ENCODE peak calls at places on chromosomes 2 and 18, in ten cellular contexts. One of them, this sample, is unnamed.
A peak's percentile ranks its signal among the peaks of the same experiment; 100 is the strongest.

GRCh38 chr18:9417081-9417841 is 58.1 kb upstream of the RALBP1 start:
- DNase-seq in lower leg skin: no peak
- DNase-seq in anterior cingulate cortex: no peak
- DNase-seq in effector CD4-positive, alpha-beta T cell: no peak
- DNase-seq in AG10803: peak; percentile 86
- DNase-seq in CD8-positive, alpha-beta memory T cell: no peak
- DNase-seq in AG09319: no peak
- DNase-seq in T-helper 9 cell: no peak
- DNase-seq in activated CD4-positive, alpha-beta T cell treated with anti-CD3 and anti-CD28 coated beads, Interleukin-2, amount 10 ng/mL, durations not matched to agents 7 days and 5 days: no peak
- DNase-seq in AG04450: no peak
- DNase-seq in this sample: no peak

GRCh38 chr2:70735065-70735464 is 32.9 kb downstream of the ADD2 start:
- DNase-seq in lower leg skin: no peak
- DNase-seq in effector CD4-positive, alpha-beta T cell: no peak
- DNase-seq in AG04450: no peak
- DNase-seq in AG09319: no peak
- DNase-seq in anterior cingulate cortex: no peak
- DNase-seq in AG10803: no peak
- DNase-seq in activated CD4-positive, alpha-beta T cell treated with anti-CD3 and anti-CD28 coated beads, Interleukin-2, amount 10 ng/mL, durations not matched to agents 7 days and 5 days: no peak
- DNase-seq in T-helper 9 cell: no peak
- DNase-seq in CD8-positive, alpha-beta memory T cell: no peak
- DNase-seq in this sample: no peak

GRCh38 chr18:75167759-75168211 is 41.2 kb downstream of the PTGR3 start:
- DNase-seq in CD8-positive, alpha-beta memory T cell: no peak
- DNase-seq in lower leg skin: no peak
- DNase-seq in AG09319: no peak
- DNase-seq in T-helper 9 cell: no peak
- DNase-seq in anterior cingulate cortex: no peak
- DNase-seq in AG10803: no peak
- DNase-seq in effector CD4-positive, alpha-beta T cell: no peak
- DNase-seq in AG04450: no peak
- DNase-seq in activated CD4-positive, alpha-beta T cell treated with anti-CD3 and anti-CD28 coated beads, Interleukin-2, amount 10 ng/mL, durations not matched to agents 7 days and 5 days: no peak
- DNase-seq in this sample: no peak

GRCh38 chr2:133760366-133760765 is 192.1 kb upstream of the NCKAP5 start:
- DNase-seq in CD8-positive, alpha-beta memory T cell: no peak
- DNase-seq in AG04450: peak; percentile 93
- DNase-seq in AG09319: no peak
- DNase-seq in activated CD4-positive, alpha-beta T cell treated with anti-CD3 and anti-CD28 coated beads, Interleukin-2, amount 10 ng/mL, durations not matched to agents 7 days and 5 days: no peak
- DNase-seq in anterior cingulate cortex: no peak
- DNase-seq in T-helper 9 cell: no peak
- DNase-seq in AG10803: peak; percentile 62
- DNase-seq in effector CD4-positive, alpha-beta T cell: no peak
- DNase-seq in lower leg skin: no peak
- DNase-seq in this sample: no peak

GRCh38 chr2:233267516-233268245 is 16.2 kb downstream of the ATG16L1 start:
- DNase-seq in anterior cingulate cortex: no peak
- DNase-seq in effector CD4-positive, alpha-beta T cell: peak; percentile 77
- DNase-seq in activated CD4-positive, alpha-beta T cell treated with anti-CD3 and anti-CD28 coated beads, Interleukin-2, amount 10 ng/mL, durations not matched to agents 7 days and 5 days: peak; percentile 93
- DNase-seq in AG10803: no peak
- DNase-seq in CD8-positive, alpha-beta memory T cell: peak; percentile 80
- DNase-seq in AG04450: no peak
- DNase-seq in lower leg skin: no peak
- DNase-seq in T-helper 9 cell: peak; percentile 74
- DNase-seq in AG09319: no peak
- DNase-seq in this sample: no peak

GRCh38 chr2:224517963-224518362 is 67.2 kb downstream of the CUL3 start:
- DNase-seq in CD8-positive, alpha-beta memory T cell: no peak
- DNase-seq in AG04450: no peak
- DNase-seq in AG09319: no peak
- DNase-seq in effector CD4-positive, alpha-beta T cell: no peak
- DNase-seq in AG10803: no peak
- DNase-seq in T-helper 9 cell: no peak
- DNase-seq in activated CD4-positive, alpha-beta T cell treated with anti-CD3 and anti-CD28 coated beads, Interleukin-2, amount 10 ng/mL, durations not matched to agents 7 days and 5 days: no peak
- DNase-seq in anterior cingulate cortex: no peak
- DNase-seq in lower leg skin: no peak
- DNase-seq in this sample: no peak

GRCh38 chr2:237060518-237061312 is 25.0 kb upstream of the COPS8 start:
- DNase-seq in effector CD4-positive, alpha-beta T cell: peak; percentile 10
- DNase-seq in anterior cingulate cortex: no peak
- DNase-seq in CD8-positive, alpha-beta memory T cell: no peak
- DNase-seq in AG04450: peak; percentile 30
- DNase-seq in T-helper 9 cell: no peak
- DNase-seq in AG10803: peak; percentile 70
- DNase-seq in AG09319: peak; percentile 56
- DNase-seq in activated CD4-positive, alpha-beta T cell treated with anti-CD3 and anti-CD28 coated beads, Interleukin-2, amount 10 ng/mL, durations not matched to agents 7 days and 5 days: peak; percentile 26
- DNase-seq in lower leg skin: no peak
- DNase-seq in this sample: peak; percentile 38

GRCh38 chr2:232389327-232389726 is 10.8 kb downstream of the ALPP start:
- DNase-seq in anterior cingulate cortex: no peak
- DNase-seq in CD8-positive, alpha-beta memory T cell: no peak
- DNase-seq in effector CD4-positive, alpha-beta T cell: no peak
- DNase-seq in T-helper 9 cell: no peak
- DNase-seq in AG09319: no peak
- DNase-seq in AG04450: no peak
- DNase-seq in activated CD4-positive, alpha-beta T cell treated with anti-CD3 and anti-CD28 coated beads, Interleukin-2, amount 10 ng/mL, durations not matched to agents 7 days and 5 days: no peak
- DNase-seq in AG10803: no peak
- DNase-seq in lower leg skin: no peak
- DNase-seq in this sample: no peak

GRCh38 chr2:47404356-47404755 is 1.4 kb downstream of the MSH2 start:
- DNase-seq in AG10803: no peak
- DNase-seq in lower leg skin: peak; percentile 32
- DNase-seq in CD8-positive, alpha-beta memory T cell: no peak
- DNase-seq in effector CD4-positive, alpha-beta T cell: no peak
- DNase-seq in activated CD4-positive, alpha-beta T cell treated with anti-CD3 and anti-CD28 coated beads, Interleukin-2, amount 10 ng/mL, durations not matched to agents 7 days and 5 days: no peak
- DNase-seq in T-helper 9 cell: no peak
- DNase-seq in anterior cingulate cortex: no peak
- DNase-seq in AG09319: no peak
- DNase-seq in AG04450: no peak
- DNase-seq in this sample: no peak

GRCh38 chr2:237190958-237191692 is 105.4 kb downstream of the COPS8 start:
- DNase-seq in CD8-positive, alpha-beta memory T cell: no peak
- DNase-seq in AG10803: no peak
- DNase-seq in activated CD4-positive, alpha-beta T cell treated with anti-CD3 and anti-CD28 coated beads, Interleukin-2, amount 10 ng/mL, durations not matched to agents 7 days and 5 days: no peak
- DNase-seq in AG09319: no peak
- DNase-seq in AG04450: no peak
- DNase-seq in lower leg skin: peak; percentile 86
- DNase-seq in anterior cingulate cortex: no peak
- DNase-seq in T-helper 9 cell: no peak
- DNase-seq in effector CD4-positive, alpha-beta T cell: no peak
- DNase-seq in this sample: no peak

GRCh38 chr2:127128508-127128907 is 21.6 kb upstream of the BIN1 start:
- DNase-seq in T-helper 9 cell: no peak
- DNase-seq in AG10803: no peak
- DNase-seq in effector CD4-positive, alpha-beta T cell: no peak
- DNase-seq in CD8-positive, alpha-beta memory T cell: no peak
- DNase-seq in activated CD4-positive, alpha-beta T cell treated with anti-CD3 and anti-CD28 coated beads, Interleukin-2, amount 10 ng/mL, durations not matched to agents 7 days and 5 days: no peak
- DNase-seq in lower leg skin: no peak
- DNase-seq in AG04450: no peak
- DNase-seq in AG09319: no peak
- DNase-seq in anterior cingulate cortex: no peak
- DNase-seq in this sample: no peak

GRCh38 chr2:28628987-28629386 is 122.6 kb upstream of the PPP1CB start:
- DNase-seq in lower leg skin: no peak
- DNase-seq in AG04450: no peak
- DNase-seq in CD8-positive, alpha-beta memory T cell: no peak
- DNase-seq in anterior cingulate cortex: no peak
- DNase-seq in effector CD4-positive, alpha-beta T cell: no peak
- DNase-seq in T-helper 9 cell: no peak
- DNase-seq in activated CD4-positive, alpha-beta T cell treated with anti-CD3 and anti-CD28 coated beads, Interleukin-2, amount 10 ng/mL, durations not matched to agents 7 days and 5 days: no peak
- DNase-seq in AG09319: no peak
- DNase-seq in AG10803: no peak
- DNase-seq in this sample: no peak

GRCh38 chr18:62987859-62988258 is 272.5 kb downstream of the PHLPP1 start:
- DNase-seq in anterior cingulate cortex: no peak
- DNase-seq in lower leg skin: peak; percentile 60
- DNase-seq in T-helper 9 cell: no peak
- DNase-seq in CD8-positive, alpha-beta memory T cell: no peak
- DNase-seq in activated CD4-positive, alpha-beta T cell treated with anti-CD3 and anti-CD28 coated beads, Interleukin-2, amount 10 ng/mL, durations not matched to agents 7 days and 5 days: no peak
- DNase-seq in AG04450: no peak
- DNase-seq in effector CD4-positive, alpha-beta T cell: no peak
- DNase-seq in AG09319: no peak
- DNase-seq in AG10803: no peak
- DNase-seq in this sample: no peak

This sample was measured in occipital lobe.